ENCODE peak calls at places on chromosomes 3 and 15, in four cellular contexts. One of them, this sample, is unnamed.

GRCh38 chr3:57646723-57647122 is 46.2 kb downstream of the DENND6A start:
- DNase-seq in astrocyte of the spinal cord: peak; percentile 17
- DNase-seq in cardiac fibroblast: peak; percentile 71
- DNase-seq in colonic mucosa: no peak
- DNase-seq in this sample: peak; percentile 38

GRCh38 chr3:9778102-9778501 is 8.4 kb upstream of the CAMK1 start:
- DNase-seq in astrocyte of the spinal cord: peak; percentile 62
- DNase-seq in cardiac fibroblast: peak; percentile 74
- DNase-seq in colonic mucosa: no peak
- DNase-seq in this sample: peak; percentile 75

GRCh38 chr15:93213281-93213680 is 124.3 kb upstream of the RGMA start:
- DNase-seq in astrocyte of the spinal cord: no peak
- DNase-seq in cardiac fibroblast: no peak
- DNase-seq in colonic mucosa: no peak
- DNase-seq in this sample: no peak

GRCh38 chr15:69081310-69082004 is 67.0 kb downstream of the NOX5 start:
- DNase-seq in astrocyte of the spinal cord: peak; percentile 13
- DNase-seq in cardiac fibroblast: peak; percentile 49
- DNase-seq in colonic mucosa: no peak
- DNase-seq in this sample: peak; percentile 30

GRCh38 chr3:36893137-36893557 is 51.7 kb downstream of the TRANK1 start:
- DNase-seq in astrocyte of the spinal cord: peak; percentile 84
- DNase-seq in cardiac fibroblast: peak; percentile 92
- DNase-seq in colonic mucosa: no peak
- DNase-seq in this sample: peak; percentile 40

GRCh38 chr3:194488007-194488742 is 1.4 kb upstream of the ATP13A3 start:
- DNase-seq in astrocyte of the spinal cord: no peak
- DNase-seq in cardiac fibroblast: peak; percentile 57
- DNase-seq in colonic mucosa: peak; percentile 27
- DNase-seq in this sample: no peak

GRCh38 chr3:80338366-80338765 is 570.6 kb upstream of the ROBO1 start:
- DNase-seq in astrocyte of the spinal cord: peak; percentile 9
- DNase-seq in cardiac fibroblast: peak; percentile 66
- DNase-seq in colonic mucosa: no peak
- DNase-seq in this sample: no peak

GRCh38 chr3:98263944-98264343 is at the start of gene OR5H6:
- DNase-seq in astrocyte of the spinal cord: no peak
- DNase-seq in cardiac fibroblast: no peak
- DNase-seq in colonic mucosa: no peak
- DNase-seq in this sample: no peak

GRCh38 chr3:124014366-124014942 is 22.5 kb upstream of the ROPN1 start:
- DNase-seq in astrocyte of the spinal cord: peak; percentile 16
- DNase-seq in cardiac fibroblast: peak; percentile 37
- DNase-seq in colonic mucosa: no peak
- DNase-seq in this sample: peak; percentile 26

GRCh38 chr3:71585891-71586809 is 2.6 kb upstream of the FOXP1 start:
- DNase-seq in astrocyte of the spinal cord: peak; percentile 74
- DNase-seq in cardiac fibroblast: peak; percentile 76
- DNase-seq in colonic mucosa: no peak
- DNase-seq in this sample: peak; percentile 74

GRCh38 chr3:28700728-28701127 is 352.1 kb upstream of the AZI2 start:
- DNase-seq in astrocyte of the spinal cord: no peak
- DNase-seq in cardiac fibroblast: no peak
- DNase-seq in colonic mucosa: no peak
- DNase-seq in this sample: no peak

GRCh38 chr15:99257107-99257750 is 5.9 kb downstream of the LRRC28 start:
- DNase-seq in astrocyte of the spinal cord: no peak
- DNase-seq in cardiac fibroblast: no peak
- DNase-seq in colonic mucosa: peak; percentile 44
- DNase-seq in this sample: no peak

GRCh38 chr3:171566803-171567422 is 106.7 kb upstream of the TNIK start:
- DNase-seq in astrocyte of the spinal cord: peak; percentile 54
- DNase-seq in cardiac fibroblast: peak; percentile 67
- DNase-seq in colonic mucosa: no peak
- DNase-seq in this sample: peak; percentile 68

GRCh38 chr3:161700998-161701397 is 204.4 kb downstream of the OTOL1 start:
- DNase-seq in astrocyte of the spinal cord: no peak
- DNase-seq in cardiac fibroblast: no peak
- DNase-seq in colonic mucosa: no peak
- DNase-seq in this sample: no peak

GRCh38 chr3:73707772-73708171 is 83.0 kb upstream of the PDZRN3 start:
- DNase-seq in astrocyte of the spinal cord: peak; percentile 73
- DNase-seq in cardiac fibroblast: peak; percentile 70
- DNase-seq in colonic mucosa: no peak
- DNase-seq in this sample: peak; percentile 26

GRCh38 chr15:41866263-41866703 is 27.6 kb downstream of the SPTBN5 start:
- DNase-seq in astrocyte of the spinal cord: no peak
- DNase-seq in cardiac fibroblast: no peak
- DNase-seq in colonic mucosa: no peak
- DNase-seq in this sample: no peak

GRCh38 chr3:53754325-53754724 is 91.9 kb downstream of the CHDH start:
- DNase-seq in astrocyte of the spinal cord: no peak
- DNase-seq in cardiac fibroblast: no peak
- DNase-seq in colonic mucosa: no peak
- DNase-seq in this sample: no peak

GRCh38 chr15:57720861-57721260 is 14.3 kb downstream of the POLR2M start:
- DNase-seq in astrocyte of the spinal cord: peak; percentile 20
- DNase-seq in cardiac fibroblast: peak; percentile 9
- DNase-seq in colonic mucosa: no peak
- DNase-seq in this sample: no peak

GRCh38 chr3:21893250-21893649 is 142.2 kb upstream of the ZNF385D start:
- DNase-seq in astrocyte of the spinal cord: peak; percentile 49
- DNase-seq in cardiac fibroblast: peak; percentile 56
- DNase-seq in colonic mucosa: no peak
- DNase-seq in this sample: peak; percentile 30

GRCh38 chr3:50270841-50271240 is 1.9 kb downstream of the SEMA3B start:
- DNase-seq in astrocyte of the spinal cord: no peak
- DNase-seq in cardiac fibroblast: no peak
- DNase-seq in colonic mucosa: no peak
- DNase-seq in this sample: no peak

GRCh38 chr3:31275038-31275562 is 257.6 kb upstream of the STT3B start:
- DNase-seq in astrocyte of the spinal cord: peak; percentile 72
- DNase-seq in cardiac fibroblast: peak; percentile 90
- DNase-seq in colonic mucosa: no peak
- DNase-seq in this sample: peak; percentile 7

GRCh38 chr15:95574053-95574452 is 756.4 kb upstream of the NR2F2 start:
- DNase-seq in astrocyte of the spinal cord: no peak
- DNase-seq in cardiac fibroblast: no peak
- DNase-seq in colonic mucosa: no peak
- DNase-seq in this sample: no peak

GRCh38 chr3:41173926-41174702 is 25.2 kb upstream of the CTNNB1 start:
- DNase-seq in astrocyte of the spinal cord: no peak
- DNase-seq in cardiac fibroblast: no peak
- DNase-seq in colonic mucosa: no peak
- DNase-seq in this sample: no peak

GRCh38 chr15:78923480-78924360 is 21.1 kb downstream of the CTSH start:
- DNase-seq in astrocyte of the spinal cord: no peak
- DNase-seq in cardiac fibroblast: no peak
- DNase-seq in colonic mucosa: no peak
- DNase-seq in this sample: no peak

GRCh38 chr15:78927077-78927790 is 17.6 kb downstream of the CTSH start:
- DNase-seq in astrocyte of the spinal cord: no peak
- DNase-seq in cardiac fibroblast: no peak
- DNase-seq in colonic mucosa: no peak
- DNase-seq in this sample: no peak

GRCh38 chr15:78928616-78929093 is 16.2 kb downstream of the CTSH start:
- DNase-seq in astrocyte of the spinal cord: no peak
- DNase-seq in cardiac fibroblast: no peak
- DNase-seq in colonic mucosa: no peak
- DNase-seq in this sample: no peak

GRCh38 chr15:78925076-78925624 is 19.7 kb downstream of the CTSH start:
- DNase-seq in astrocyte of the spinal cord: no peak
- DNase-seq in cardiac fibroblast: no peak
- DNase-seq in colonic mucosa: no peak
- DNase-seq in this sample: no peak

GRCh38 chr15:78925956-78926743 is 18.7 kb downstream of the CTSH start:
- DNase-seq in astrocyte of the spinal cord: no peak
- DNase-seq in cardiac fibroblast: no peak
- DNase-seq in colonic mucosa: no peak
- DNase-seq in this sample: no peak
- TF ChIP-seq CTCF in astrocyte of the spinal cord: no peak
- TF ChIP-seq CTCF in cardiac fibroblast: no peak
- TF ChIP-seq CTCF in colonic mucosa: no peak
- TF ChIP-seq CTCF in this sample: no peak

GRCh38 chr3:134836921-134837320 is 41.9 kb downstream of the EPHB1 start:
- DNase-seq in astrocyte of the spinal cord: no peak
- DNase-seq in cardiac fibroblast: no peak
- DNase-seq in colonic mucosa: no peak
- DNase-seq in this sample: no peak

GRCh38 chr3:134838599-134838998 is 43.5 kb downstream of the EPHB1 start:
- DNase-seq in astrocyte of the spinal cord: no peak
- DNase-seq in cardiac fibroblast: peak; percentile 7
- DNase-seq in colonic mucosa: no peak
- DNase-seq in this sample: no peak

GRCh38 chr3:134840459-134840858 is 45.4 kb downstream of the EPHB1 start:
- DNase-seq in astrocyte of the spinal cord: no peak
- DNase-seq in cardiac fibroblast: no peak
- DNase-seq in colonic mucosa: peak; percentile 33
- DNase-seq in this sample: no peak

GRCh38 chr3:134839990-134840389 is 44.9 kb downstream of the EPHB1 start:
- DNase-seq in astrocyte of the spinal cord: no peak
- DNase-seq in cardiac fibroblast: no peak
- DNase-seq in colonic mucosa: no peak
- DNase-seq in this sample: no peak

DNA sequence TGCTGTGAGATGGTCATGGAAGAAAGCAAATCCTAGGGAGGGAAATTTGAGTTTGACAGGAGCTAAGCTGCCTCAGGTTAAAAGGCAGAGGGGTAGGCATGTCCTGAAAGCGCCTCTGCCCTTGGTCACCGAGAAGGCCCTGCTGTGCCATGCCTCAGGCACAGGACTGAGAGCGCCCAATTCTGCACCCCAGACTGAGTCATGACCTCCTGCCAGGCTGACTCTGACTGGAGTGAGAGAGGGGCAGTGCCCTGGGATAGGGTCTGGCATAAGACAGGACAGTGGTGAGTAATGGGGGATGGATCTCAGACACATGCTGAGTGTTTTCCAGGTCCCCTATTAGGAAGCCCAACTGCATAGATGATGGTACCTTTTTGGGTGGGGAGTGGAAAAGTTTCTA is 44.4 kb downstream of the EPHB1 start:
- DNase-seq in astrocyte of the spinal cord: no peak
- DNase-seq in cardiac fibroblast: no peak
- DNase-seq in colonic mucosa: no peak
- DNase-seq in this sample: no peak
- H3K4me3 ChIP-seq in astrocyte of the spinal cord: no peak overlapping the region
- H3K4me3 ChIP-seq in cardiac fibroblast: no peak overlapping the region
- H3K4me3 ChIP-seq in colonic mucosa: no peak overlapping the region
- H3K4me3 ChIP-seq in this sample: no peak overlapping the region

DNA sequence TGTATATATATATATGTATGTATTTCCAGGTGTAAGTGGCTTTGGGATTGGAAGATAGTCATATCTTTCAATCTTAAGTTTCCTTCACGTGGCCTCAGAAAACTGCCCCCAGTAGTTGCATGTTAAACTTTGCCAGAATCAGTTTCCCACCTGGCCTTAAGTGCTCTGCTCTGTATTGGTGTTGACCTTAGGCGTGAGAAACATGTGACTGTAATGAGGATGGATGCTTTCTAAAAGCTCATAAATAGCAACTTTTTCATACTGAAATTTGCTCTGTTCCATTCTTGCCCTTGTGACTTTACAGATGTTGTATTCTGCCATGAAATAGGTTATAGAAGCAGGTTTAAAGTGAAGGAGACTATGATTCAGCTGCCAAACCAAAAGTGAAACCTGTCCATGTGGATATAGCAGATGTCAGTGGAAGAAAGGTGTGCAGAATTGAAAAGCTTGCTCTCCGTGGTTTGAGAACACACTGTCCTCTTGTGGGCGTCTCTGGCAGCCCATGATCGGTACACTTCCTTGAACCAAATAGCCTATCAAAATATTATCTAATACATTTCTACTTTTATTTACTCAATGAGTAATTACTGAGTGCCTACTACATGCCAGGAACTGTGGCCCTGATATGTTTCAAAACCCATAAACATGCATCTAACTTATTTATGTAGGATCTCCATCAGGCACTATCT is 15.8 kb downstream of the SCG5 start:
- DNase-seq in astrocyte of the spinal cord: peak; percentile 19
- DNase-seq in cardiac fibroblast: peak; percentile 46
- DNase-seq in colonic mucosa: no peak
- DNase-seq in this sample: peak; percentile 43
- TF ChIP-seq CTCF in astrocyte of the spinal cord: peak; percentile 43
- TF ChIP-seq CTCF in cardiac fibroblast: peak; percentile 41
- TF ChIP-seq CTCF in colonic mucosa: peak; percentile 19
- TF ChIP-seq CTCF in this sample: no peak

GRCh38 chr15:31396881-31397560 is 70.4 kb downstream of the KLF13 start:
- DNase-seq in astrocyte of the spinal cord: no peak
- DNase-seq in cardiac fibroblast: peak; percentile 85
- DNase-seq in colonic mucosa: peak; percentile 97
- DNase-seq in this sample: peak; percentile 89

GRCh38 chr15:31392761-31393401 is 66.2 kb downstream of the KLF13 start:
- DNase-seq in astrocyte of the spinal cord: no peak
- DNase-seq in cardiac fibroblast: no peak
- DNase-seq in colonic mucosa: peak; percentile 52
- DNase-seq in this sample: no peak

GRCh38 chr15:31391687-31392671 is 65.3 kb downstream of the KLF13 start:
- DNase-seq in astrocyte of the spinal cord: peak; percentile 48
- DNase-seq in cardiac fibroblast: peak; percentile 61
- DNase-seq in colonic mucosa: peak; percentile 90
- DNase-seq in this sample: peak; percentile 63

GRCh38 chr15:31390777-31391486 is 64.3 kb downstream of the KLF13 start:
- DNase-seq in astrocyte of the spinal cord: no peak
- DNase-seq in cardiac fibroblast: no peak
- DNase-seq in colonic mucosa: peak; percentile 23
- DNase-seq in this sample: no peak

GRCh38 chr15:31393441-31394091 is 66.9 kb downstream of the KLF13 start:
- DNase-seq in astrocyte of the spinal cord: peak; percentile 35
- DNase-seq in cardiac fibroblast: no peak
- DNase-seq in colonic mucosa: peak; percentile 27
- DNase-seq in this sample: no peak
- H3K4me3 ChIP-seq in astrocyte of the spinal cord: no peak overlapping the region
- H3K4me3 ChIP-seq in cardiac fibroblast: no peak overlapping the region
- H3K4me3 ChIP-seq in colonic mucosa: no peak overlapping the region
- H3K4me3 ChIP-seq in this sample: no peak overlapping the region

DNA sequence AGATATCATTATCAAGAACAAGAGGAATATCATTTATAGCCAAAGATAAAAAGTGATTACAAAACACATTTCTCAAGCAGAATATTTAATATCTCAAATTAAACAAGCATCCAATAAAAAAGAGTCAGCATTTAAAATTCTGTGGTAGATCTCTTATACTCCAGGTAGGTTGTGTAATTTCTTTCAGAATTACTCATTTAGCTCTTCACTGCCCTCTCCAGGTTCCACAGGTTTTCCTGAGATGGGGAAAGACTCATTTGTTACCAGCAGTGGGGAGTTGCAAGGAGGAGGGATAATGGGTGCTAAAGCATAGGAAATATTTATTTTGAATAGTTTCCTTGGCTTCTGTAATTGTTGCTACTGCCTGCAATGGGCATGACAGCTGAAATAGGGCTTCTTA is 83.1 kb upstream of the RASGRP1 start:
- DNase-seq in astrocyte of the spinal cord: peak; percentile 2
- DNase-seq in cardiac fibroblast: peak; percentile 53
- DNase-seq in colonic mucosa: no peak
- DNase-seq in this sample: peak; percentile 15
- TF ChIP-seq CTCF in astrocyte of the spinal cord: peak; percentile 52
- TF ChIP-seq CTCF in cardiac fibroblast: peak; percentile 52
- TF ChIP-seq CTCF in colonic mucosa: no peak
- TF ChIP-seq CTCF in this sample: peak; percentile 34